ENCODE peak calls at places on chromosomes 3 and 15, in eight cellular contexts. X is T47D; V is fibroblast of the aortic adventitia; L is GM23338; C is GM03348; R is HepG2; O is putamen; P is stimulated activated CD8-positive, alpha-beta memory T cell treated with anti-CD3 and anti-CD28 coated beads, Interleukin-2, amount 100 ng/mL, for 1 hour. B is an unnamed sample.

GRCh38 chr3:28244471-28244870 is 3.1 kb downstream of the CMC1 start:
- DNase-seq in X (no peak), V (no peak), L (no peak), C (no peak), R (no peak), O (no peak), P (no peak), B (no peak)

GRCh38 chr15:74716647-74717046 is 8.7 kb downstream of the CYP1A1 start:
- DNase-seq in X (no peak), V (no peak), L (no peak), C (no peak), R (peak), O (no peak), P (no peak), B (no peak)

GRCh38 chr3:71859128-71859519 is 74.2 kb upstream of the PROK2 start:
- DNase-seq in X (peak), V (peak), L (peak), C (no peak), R (peak), O (peak), P (no peak), B (no peak)

GRCh38 chr3:172397716-172398405 is 50.4 kb downstream of the GHSR start:
- DNase-seq in X (no peak), V (peak), L (no peak), C (no peak), R (no peak), O (no peak), P (no peak), B (peak)

GRCh38 chr15:59138243-59138642 is 33.3 kb downstream of the CCNB2 start:
- DNase-seq in X (peak), V (peak), L (peak), C (peak), R (peak), O (no peak), P (peak), B (peak)

GRCh38 chr3:194204793-194205065 is 68.8 kb downstream of the HES1 start:
- DNase-seq in X (peak), V (no peak), L (no peak), C (no peak), R (no peak), O (no peak), P (no peak), B (peak)

GRCh38 chr3:186219211-186219638 is 110.3 kb upstream of the ETV5 start:
- DNase-seq in X (no peak), V (no peak), L (no peak), C (no peak), R (no peak), O (no peak), P (no peak), B (no peak)

GRCh38 chr3:159840900-159841299 is 147.7 kb upstream of the IL12A start:
- DNase-seq in X (peak), V (peak), L (no peak), C (no peak), R (no peak), O (no peak), P (no peak), B (no peak)

GRCh38 chr3:100269410-100270217 is 8.8 kb downstream of the TBC1D23 start:
- DNase-seq in X (no peak), V (peak), L (no peak), C (peak), R (no peak), O (no peak), P (no peak), B (no peak)